ENCODE peak calls at places on chromosomes 6 and 20, in four cellular contexts. K is fibroblast of gingiva, V is fibroblast of the aortic adventitia, W is type B pancreatic cell. I is an unnamed sample.

GRCh38 chr6:1860756-1861369 is 251.1 kb downstream of the FOXC1 start:
- DNase-seq in W (no peak), V (no peak), K (no peak), I (no peak)

GRCh38 chr20:54630582-54630981 is 155.2 kb downstream of the DOK5 start:
- DNase-seq in V (no peak), W (no peak), K (no peak), I (no peak)

GRCh38 chr6:125670586-125670985 is 78.8 kb upstream of the HEY2 start:
- DNase-seq in K (no peak), W (no peak), V (no peak), I (peak; percentile 34)

GRCh38 chr6:127938701-127939100 is 37.8 kb upstream of the THEMIS start:
- DNase-seq in W (no peak), V (peak; percentile 67), K (peak; percentile 77), I (no peak)

GRCh38 chr6:33750244-33750991 is 3.7 kb upstream of the IP6K3 start:
- DNase-seq in W (no peak), K (peak; percentile 19), V (no peak), I (no peak)

GRCh38 chr6:7267521-7268091 is 45.4 kb downstream of the SSR1 start:
- DNase-seq in W (peak; percentile 40), K (peak; percentile 80), V (peak; percentile 90), I (peak; percentile 86)

GRCh38 chr20:46130534-46130933 is 12.4 kb downstream of the CD40 start:
- DNase-seq in W (no peak), V (no peak), K (no peak), I (peak; percentile 50)

GRCh38 chr6:20952605-20953004 is 418.3 kb downstream of the CDKAL1 start:
- DNase-seq in V (peak; percentile 60), K (peak; percentile 57), W (no peak), I (no peak)

GRCh38 chr20:10090588-10091166 is 55.9 kb downstream of the ANKEF1 start:
- DNase-seq in K (peak; percentile 55), W (no peak), V (peak; percentile 71), I (no peak)

GRCh38 chr20:58228484-58229197 is at the start of gene ANKRD60:
- DNase-seq in K (peak; percentile 12), W (no peak), V (peak; percentile 34), I (no peak)

GRCh38 chr20:3021327-3021726 is 22.1 kb upstream of the GNRH2 start:
- DNase-seq in V (no peak), W (no peak), K (no peak), I (no peak)

GRCh38 chr6:127917766-127918165 is 16.9 kb upstream of the THEMIS start:
- DNase-seq in K (no peak), V (no peak), W (no peak), I (no peak)

GRCh38 chr20:43846516-43846905 is 68.1 kb upstream of the TOX2 start:
- DNase-seq in K (no peak), V (no peak), W (no peak), I (no peak)

GRCh38 chr6:109296971-109297372 is 85.3 kb downstream of the CD164 start:
- DNase-seq in K (no peak), V (no peak), W (no peak), I (no peak)

GRCh38 chr6:157068691-157069228 is 254.6 kb downstream of the TMEM242 start:
- DNase-seq in V (peak; percentile 38), K (no peak), W (no peak), I (no peak)

GRCh38 chr6:158910484-158911075 is 89.4 kb downstream of the RSPH3 start:
- DNase-seq in K (no peak), V (no peak), W (no peak), I (no peak)

GRCh38 chr6:144361027-144361426 is 75.9 kb downstream of the UTRN start:
- DNase-seq in K (no peak), V (no peak), W (no peak), I (no peak)

GRCh38 chr6:144289006-144289405 is 3.9 kb downstream of the UTRN start:
- DNase-seq in W (no peak), V (no peak), K (no peak), I (no peak)

GRCh38 chr6:138765896-138766487 is 7.6 kb upstream of the CCDC28A start:
- DNase-seq in V (peak; percentile 68), W (no peak), K (peak; percentile 39), I (no peak)

GRCh38 chr6:16243055-16243454 is 4.7 kb downstream of the GMPR start:
- DNase-seq in W (no peak), V (peak; percentile 92), K (peak; percentile 57), I (peak; percentile 66)

GRCh38 chr6:1917628-1918371 is 308.1 kb downstream of the FOXC1 start:
- DNase-seq in K (peak; percentile 43), W (no peak), V (peak; percentile 56), I (peak; percentile 70)

GRCh38 chr6:42460892-42461291 is 9.2 kb upstream of the TRERF1 start:
- DNase-seq in V (peak; percentile 45), K (no peak), W (no peak), I (no peak)

GRCh38 chr6:28215425-28215824 is 9.7 kb upstream of the ZSCAN9 start:
- DNase-seq in K (peak; percentile 37), V (no peak), W (no peak), I (no peak)

GRCh38 chr20:25233016-25233772 is 14.7 kb upstream of the PYGB start:
- DNase-seq in V (peak; percentile 92), K (peak; percentile 54), W (no peak), I (peak; percentile 94)

GRCh38 chr6:79869600-79870084 is 77.7 kb downstream of the ELOVL4 start:
- DNase-seq in V (peak; percentile 62), K (peak; percentile 61), W (peak; percentile 81), I (peak; percentile 91)

GRCh38 chr20:25545171-25545570 is 40.2 kb downstream of the NINL start:
- DNase-seq in K (no peak), W (no peak), V (no peak), I (no peak)

GRCh38 chr20:10705801-10706459 is 32.1 kb upstream of the JAG1 start:
- DNase-seq in K (no peak), W (no peak), V (no peak), I (no peak)

GRCh38 chr6:32973934-32974333 is 5.5 kb downstream of the BRD2 start:
- DNase-seq in V (peak; percentile 74), W (no peak), K (peak; percentile 58), I (no peak)

GRCh38 chr6:166381381-166381732 is 1.4 kb downstream of the MPC1 start:
- DNase-seq in K (no peak), V (no peak), W (no peak), I (no peak)

GRCh38 chr6:1212919-1213318 is 99.0 kb upstream of the FOXQ1 start:
- DNase-seq in K (no peak), V (no peak), W (no peak), I (no peak)

GRCh38 chr20:2742934-2743559 is 50.5 kb downstream of the EBF4 start:
- DNase-seq in W (peak; percentile 78), V (peak; percentile 47), K (peak; percentile 29), I (peak; percentile 65)

GRCh38 chr6:31652925-31653724 is 664 bp upstream of the BAG6 start:
- DNase-seq in W (peak; percentile 84), V (no peak), K (no peak), I (peak; percentile 93)

GRCh38 chr6:69865126-69865525 is 1.2 kb upstream of the COL19A1 start:
- DNase-seq in K (peak; percentile 68), W (no peak), V (peak; percentile 62), I (no peak)

GRCh38 chr6:34301408-34301807 is 52.6 kb upstream of the SMIM29 start:
- DNase-seq in V (peak; percentile 100), W (no peak), K (peak; percentile 70), I (peak; percentile 91)

GRCh38 chr6:15089569-15090144 is 156.2 kb upstream of the JARID2 start:
- DNase-seq in V (no peak), W (no peak), K (no peak), I (no peak)

GRCh38 chr6:32369678-32370077 is 2.0 kb downstream of the TSBP1 start:
- DNase-seq in V (peak; percentile 75), W (no peak), K (peak; percentile 65), I (no peak)

GRCh38 chr6:150723857-150724256 is 124.2 kb downstream of the PLEKHG1 start:
- DNase-seq in K (peak; percentile 15), W (no peak), V (no peak), I (no peak)

I was measured in aorta.